ENCODE peak calls at places on chromosome 5, in seven cellular contexts. P is HCT116, R is SK-N-SH, S is K562, T is HepG2, F is H1, L is GM12878. I is an unnamed sample.

GRCh38 chr5:79488058-79488457 is 25.9 kb downstream of the HOMER1 start:
- DNase-seq in F (no peak), T (no peak), P (no peak), S (no peak), R (peak), L (no peak), I (no peak)

GRCh38 chr5:177510567-177511053 is 984 bp upstream of the DOK3 start:
- DNase-seq in T (no peak), L (no peak), S (no peak), R (no peak), P (no peak), F (no peak), I (no peak)

GRCh38 chr5:173592050-173592669 is 24.3 kb downstream of the BOD1 start:
- DNase-seq in L (no peak), F (no peak), S (peak), T (no peak), P (peak), R (peak), I (peak)

GRCh38 chr5:131514316-131515275 is 120.4 kb downstream of the RAPGEF6 start:
- DNase-seq in F (no peak), T (no peak), P (no peak), S (no peak), R (no peak), L (no peak), I (no peak)

GRCh38 chr5:175728885-175729828 is 71.3 kb downstream of the HRH2 start:
- DNase-seq in S (peak), T (no peak), P (no peak), R (peak), L (no peak), F (no peak), I (no peak)

GRCh38 chr5:59107692-59108091 is 524.8 kb downstream of the RAB3C start:
- DNase-seq in P (no peak), L (no peak), F (no peak), S (no peak), T (no peak), R (no peak), I (no peak)

GRCh38 chr5:443239-444151 is 519 bp downstream of the EXOC3 start:
- DNase-seq in R (no peak), P (no peak), F (no peak), S (peak), L (no peak), T (no peak), I (peak)

GRCh38 chr5:146878471-146879172 is at the start of gene PPP2R2B:
- DNase-seq in R (peak), S (no peak), P (no peak), F (no peak), T (no peak), L (no peak), I (no peak)

GRCh38 chr5:160269017-160269416 is 39.7 kb downstream of the FABP6 start:
- DNase-seq in R (peak), P (no peak), T (no peak), L (no peak), F (no peak), S (no peak), I (peak)

GRCh38 chr5:56908942-56909293 is 478 bp upstream of the SETD9 start:
- DNase-seq in S (no peak), F (peak), T (no peak), R (no peak), P (peak), L (no peak), I (no peak)

GRCh38 chr5:1510151-1510561 is 13.6 kb downstream of the LPCAT1 start:
- DNase-seq in P (no peak), R (no peak), S (no peak), T (no peak), F (no peak), L (no peak), I (no peak)

GRCh38 chr5:95283761-95284511 is 958 bp downstream of the MCTP1 start:
- DNase-seq in P (no peak), T (no peak), L (no peak), S (peak), R (peak), F (no peak), I (peak)

GRCh38 chr5:54754420-54754819 is 231.0 kb downstream of the ESM1 start:
- DNase-seq in R (no peak), P (no peak), S (no peak), F (no peak), L (no peak), T (no peak), I (no peak)

GRCh38 chr5:120457839-120458507 is 6.1 kb upstream of the PRR16 start:
- DNase-seq in F (peak), S (no peak), P (peak), L (peak), R (no peak), T (peak), I (no peak)

GRCh38 chr5:151772029-151772867 is 494 bp downstream of the G3BP1 start:
- DNase-seq in L (no peak), S (peak), F (no peak), P (no peak), R (peak), T (peak), I (peak)

GRCh38 chr5:6899215-6899614 is 186.0 kb downstream of the TENT4A start:
- DNase-seq in T (no peak), R (no peak), P (no peak), S (no peak), F (no peak), L (no peak), I (no peak)

GRCh38 chr5:139638090-139638735 is 9.9 kb upstream of the CXXC5 start:
- DNase-seq in T (no peak), P (no peak), R (peak), F (no peak), S (peak), L (no peak), I (peak)
- TF ChIP-seq JUND in T (no peak), P (no peak), R (no peak), F (no peak), S (no peak), L (no peak), I (no peak)

DNA sequence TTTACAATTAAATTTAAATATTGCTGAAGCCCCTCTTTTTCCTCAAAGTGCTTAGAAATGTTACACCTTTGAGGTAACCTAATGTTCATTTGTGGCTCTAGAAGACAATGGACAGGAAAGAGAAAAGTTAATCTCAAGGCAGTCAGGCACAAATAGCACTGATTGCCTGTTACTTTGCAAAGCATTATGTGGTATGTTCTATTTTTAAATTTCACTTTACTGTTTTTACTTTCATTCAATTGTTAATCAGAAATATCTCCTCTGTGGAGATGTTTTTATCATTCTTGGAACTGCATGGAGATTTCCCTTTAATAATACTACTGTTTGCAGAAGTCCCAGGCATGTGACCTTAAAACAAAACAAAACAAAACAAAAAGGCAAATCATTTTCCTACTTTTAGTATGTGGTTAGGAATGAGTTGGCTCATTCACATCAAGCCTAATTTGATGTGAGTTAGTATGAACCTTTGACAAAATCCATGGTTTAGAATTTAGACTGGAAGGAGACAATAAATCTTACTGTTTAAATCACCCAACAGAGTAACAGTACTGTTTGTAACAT is 67.5 kb downstream of the CWC27 start:
- DNase-seq in R (no peak), S (no peak), T (no peak), F (no peak), P (no peak), L (no peak), I (no peak)
- TF ChIP-seq JUND in R (no peak), S (no peak), T (no peak), F (no peak), P (no peak), L (no peak), I (no peak)

DNA sequence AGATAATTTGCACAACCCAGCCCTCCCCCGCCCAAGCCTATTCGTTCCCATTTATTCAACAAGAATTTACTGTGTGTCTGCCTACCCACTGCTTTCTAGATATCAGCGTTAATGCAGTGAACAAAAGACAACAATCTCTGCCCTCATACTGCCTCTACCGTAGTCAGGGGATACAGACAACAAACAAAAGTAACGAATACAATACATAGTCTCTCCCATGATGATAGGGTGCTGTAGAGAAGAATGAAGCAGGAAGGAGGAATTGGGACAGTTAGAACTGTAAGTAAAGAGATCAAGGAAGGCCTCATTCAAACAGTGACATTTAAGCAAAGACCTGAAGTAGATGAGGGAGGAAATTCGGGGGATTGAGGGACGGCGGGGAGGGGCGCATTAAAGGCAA is 1.7 kb downstream of the GFM2 start:
- DNase-seq in P (no peak), R (no peak), T (peak), S (no peak), L (no peak), F (no peak), I (no peak)
- TF ChIP-seq JUND in P (no peak), R (no peak), T (no peak), S (no peak), L (no peak), F (no peak), I (no peak)

GRCh38 chr5:124663101-124663506 is 83.3 kb downstream of the ZNF608 start:
- DNase-seq in T (peak), S (no peak), R (no peak), L (no peak), P (no peak), F (no peak), I (no peak)
- TF ChIP-seq JUND in T (no peak), S (no peak), R (no peak), L (no peak), P (no peak), F (no peak), I (no peak)

GRCh38 chr5:139669681-139670368 is 21.7 kb downstream of the CXXC5 start:
- DNase-seq in R (peak), F (no peak), L (no peak), T (peak), S (peak), P (no peak), I (no peak)
- TF ChIP-seq JUND in R (no peak), F (no peak), L (no peak), T (no peak), S (peak), P (no peak), I (no peak)